ENCODE peak calls at places on chromosomes 7 and 10, in ten cellular contexts. A is SK-N-SH, K is sigmoid colon, L is ovary, S is HepG2, N is stomach, W is K562, J is A549, T is transverse colon, M is GM12878. U is an unnamed sample. For H3K4me1, the result is how much of the 10 kb centered on the place peaks cover.

GRCh38 chr10:101161494-101162299 is 30.6 kb downstream of the TLX1 start:
- DNase-seq in A (peak), K (peak), L (peak), S (peak), N (peak), W (peak), J (peak), T (peak), M (peak), U (peak)

GRCh38 chr10:3067045-3067858 is at the start of gene PFKP:
- DNase-seq in A (peak), K (peak), L (peak), S (no peak), N (no peak), W (peak), J (peak), T (peak), M (no peak), U (no peak)

GRCh38 chr7:13777242-13777641 is 212.2 kb downstream of the ETV1 start:
- DNase-seq in A (no peak), K (no peak), L (no peak), S (no peak), N (no peak), W (no peak), J (no peak), T (no peak), M (no peak), U (no peak)

GRCh38 chr10:43619368-43619767 is 13.1 kb downstream of the ZNF485 start:
- DNase-seq in A (no peak), K (no peak), L (no peak), S (no peak), N (no peak), W (no peak), J (no peak), T (no peak), M (no peak), U (no peak)

GRCh38 chr7:80054356-80054755 is 80.3 kb upstream of the GNAI1 start:
- DNase-seq in A (no peak), K (no peak), L (no peak), S (no peak), N (no peak), W (no peak), J (no peak), T (no peak), M (no peak), U (no peak)

GRCh38 chr7:132500727-132501410 is 75.4 kb downstream of the PLXNA4 start:
- DNase-seq in A (peak), K (peak), L (peak), S (no peak), N (peak), W (peak), J (peak), T (peak), M (no peak), U (peak)

GRCh38 chr10:88791924-88792323 is 10.6 kb upstream of the LIPM start:
- DNase-seq in A (peak), K (no peak), L (no peak), S (peak), N (no peak), W (no peak), J (peak), T (no peak), M (peak), U (no peak)

GRCh38 chr10:123073187-123073586 is 62.6 kb upstream of the HMX3 start:
- DNase-seq in A (no peak), K (no peak), L (no peak), S (no peak), N (no peak), W (no peak), J (no peak), T (no peak), M (no peak), U (no peak)

GRCh38 chr10:95414016-95414830 is 123.4 kb upstream of the PDLIM1 start:
- DNase-seq in A (no peak), K (no peak), L (no peak), S (no peak), N (no peak), W (no peak), J (no peak), T (no peak), M (no peak), U (no peak)

GRCh38 chr10:98309366-98310355 is 41.7 kb upstream of the LOXL4 start:
- DNase-seq in A (peak), K (peak), L (peak), S (peak), N (peak), W (peak), J (peak), T (peak), M (no peak), U (peak)

GRCh38 chr7:43612599-43613589 is 30.0 kb downstream of the STK17A start:
- DNase-seq in A (no peak), K (no peak), L (no peak), S (no peak), N (no peak), W (no peak), J (no peak), T (no peak), M (no peak), U (no peak)

GRCh38 chr10:123537188-123537961 is 128.8 kb upstream of the GPR26 start:
- DNase-seq in A (no peak), K (no peak), L (no peak), S (no peak), N (no peak), W (no peak), J (no peak), T (no peak), M (no peak), U (no peak)

GRCh38 chr7:33556471-33556870 is 348.9 kb upstream of the BMPER start:
- DNase-seq in A (no peak), K (no peak), L (no peak), S (no peak), N (no peak), W (no peak), J (no peak), T (no peak), M (no peak), U (no peak)

GRCh38 chr7:7731732-7732131 is 13.3 kb upstream of the RPA3 start:
- DNase-seq in A (no peak), K (no peak), L (no peak), S (peak), N (no peak), W (no peak), J (no peak), T (no peak), M (no peak), U (no peak)

GRCh38 chr7:126809188-126809587 is 443.6 kb downstream of the GRM8 start:
- DNase-seq in A (no peak), K (no peak), L (no peak), S (no peak), N (no peak), W (no peak), J (no peak), T (no peak), M (no peak), U (no peak)

GRCh38 chr10:19488592-19489280 is 327.5 kb upstream of the PLXDC2 start:
- DNase-seq in A (no peak), K (peak), L (peak), S (peak), N (no peak), W (no peak), J (no peak), T (peak), M (no peak), U (no peak)

GRCh38 chr10:118498623-118499022 is 96.8 kb downstream of the PRLHR start:
- DNase-seq in A (no peak), K (no peak), L (no peak), S (no peak), N (no peak), W (no peak), J (peak), T (no peak), M (no peak), U (no peak)

GRCh38 chr10:98374176-98374969 is 40.6 kb downstream of the PYROXD2 start:
- DNase-seq in A (no peak), K (no peak), L (no peak), S (no peak), N (no peak), W (no peak), J (no peak), T (no peak), M (no peak), U (no peak)

GRCh38 chr7:148914208-148914777 is 30.2 kb upstream of the EZH2 start:
- DNase-seq in A (no peak), K (no peak), L (no peak), S (no peak), N (no peak), W (peak), J (peak), T (no peak), M (no peak), U (no peak)

GRCh38 chr10:120700421-120700820 is 150.7 kb upstream of the WDR11 start:
- DNase-seq in A (no peak), K (no peak), L (no peak), S (no peak), N (no peak), W (no peak), J (no peak), T (no peak), M (no peak), U (no peak)

GRCh38 chr10:94403034-94403822 is 887 bp downstream of the TBC1D12 start:
- DNase-seq in A (peak), K (peak), L (peak), S (peak), N (peak), W (peak), J (peak), T (peak), M (peak), U (no peak)

GRCh38 chr7:82335927-82336326 is 107.7 kb downstream of the CACNA2D1 start:
- DNase-seq in A (peak), K (no peak), L (no peak), S (no peak), N (no peak), W (no peak), J (peak), T (no peak), M (no peak), U (no peak)

GRCh38 chr7:102318482-102318971 is 31.9 kb downstream of the SH2B2 start:
- DNase-seq in A (peak), K (no peak), L (no peak), S (no peak), N (peak), W (peak), J (peak), T (no peak), M (no peak), U (no peak)

GRCh38 chr7:68176974-68177373 is 1180.3 kb downstream of the TYW1 start:
- DNase-seq in A (peak), K (no peak), L (no peak), S (peak), N (peak), W (peak), J (peak), T (no peak), M (no peak), U (peak)

GRCh38 chr10:11387044-11387443 is 224.4 kb downstream of the USP6NL start:
- DNase-seq in A (no peak), K (no peak), L (no peak), S (no peak), N (no peak), W (no peak), J (no peak), T (no peak), M (no peak), U (no peak)

GRCh38 chr10:102651455-102652169 is 7.3 kb downstream of the TRIM8 start:
- DNase-seq in A (no peak), K (no peak), L (no peak), S (no peak), N (no peak), W (no peak), J (no peak), T (no peak), M (no peak), U (no peak)

GRCh38 chr7:127186686-127187085 is 66.1 kb downstream of the GRM8 start:
- DNase-seq in A (no peak), K (no peak), L (no peak), S (no peak), N (no peak), W (no peak), J (no peak), T (no peak), M (no peak), U (no peak)

GRCh38 chr10:31099101-31099500 is 67.4 kb upstream of the ZNF438 start:
- DNase-seq in A (no peak), K (no peak), L (no peak), S (no peak), N (no peak), W (no peak), J (no peak), T (peak), M (no peak), U (no peak)

GRCh38 chr10:85790155-85790789 is 576.3 kb downstream of the GRID1 start:
- DNase-seq in A (no peak), K (no peak), L (no peak), S (no peak), N (no peak), W (no peak), J (no peak), T (no peak), M (no peak), U (no peak)

GRCh38 chr7:37698271-37698670 is 14.7 kb downstream of the GPR141 start:
- DNase-seq in A (no peak), K (no peak), L (no peak), S (no peak), N (no peak), W (no peak), J (no peak), T (no peak), M (no peak), U (no peak)

GRCh38 chr10:104022020-104022419 is 55.1 kb downstream of the SLK start:
- DNase-seq in A (no peak), K (no peak), L (no peak), S (no peak), N (no peak), W (no peak), J (no peak), T (no peak), M (no peak), U (no peak)

GRCh38 chr10:30821269-30821993 is 191.9 kb upstream of the LYZL2 start:
- DNase-seq in A (no peak), K (no peak), L (no peak), S (no peak), N (no peak), W (peak), J (no peak), T (no peak), M (no peak), U (no peak)

GRCh38 chr10:19719320-19719719 is 96.9 kb upstream of the PLXDC2 start:
- DNase-seq in A (no peak), K (no peak), L (no peak), S (no peak), N (no peak), W (no peak), J (no peak), T (no peak), M (no peak), U (no peak)

GRCh38 chr7:48091506-48092433 is 2.7 kb downstream of the UPP1 start:
- DNase-seq in A (no peak), K (no peak), L (no peak), S (no peak), N (no peak), W (no peak), J (no peak), T (no peak), M (no peak), U (no peak)

GRCh38 chr7:75981450-75982305 is 12.7 kb downstream of the TMEM120A start:
- DNase-seq in A (peak), K (peak), L (no peak), S (no peak), N (no peak), W (no peak), J (no peak), T (no peak), M (no peak), U (no peak)

GRCh38 chr10:103284170-103284569 is 7.2 kb downstream of the INA start:
- DNase-seq in A (no peak), K (no peak), L (no peak), S (no peak), N (no peak), W (no peak), J (peak), T (no peak), M (no peak), U (no peak)

GRCh38 chr7:83410989-83411591 is 237.8 kb downstream of the SEMA3E start:
- DNase-seq in A (peak), K (no peak), L (no peak), S (peak), N (peak), W (peak), J (peak), T (no peak), M (no peak), U (peak)

GRCh38 chr7:146054909-146055308 is 61.7 kb upstream of the CNTNAP2 start:
- DNase-seq in A (no peak), K (no peak), L (no peak), S (no peak), N (no peak), W (no peak), J (no peak), T (no peak), M (no peak), U (no peak)
- TF ChIP-seq CTCF in A (no peak), K (no peak), L (no peak), S (no peak), N (no peak), W (no peak), J (no peak), T (no peak), M (no peak), U (no peak)

GRCh38 chr7:140009735-140010134 is 53.0 kb downstream of the PARP12 start:
- DNase-seq in A (no peak), K (peak), L (no peak), S (no peak), N (no peak), W (no peak), J (no peak), T (no peak), M (no peak), U (no peak)
- TF ChIP-seq EP300 in A (no peak), K (no peak), L (no peak), S (no peak), N (no peak), W (no peak), J (no peak), T (no peak), M (no peak), U (no peak)

DNA sequence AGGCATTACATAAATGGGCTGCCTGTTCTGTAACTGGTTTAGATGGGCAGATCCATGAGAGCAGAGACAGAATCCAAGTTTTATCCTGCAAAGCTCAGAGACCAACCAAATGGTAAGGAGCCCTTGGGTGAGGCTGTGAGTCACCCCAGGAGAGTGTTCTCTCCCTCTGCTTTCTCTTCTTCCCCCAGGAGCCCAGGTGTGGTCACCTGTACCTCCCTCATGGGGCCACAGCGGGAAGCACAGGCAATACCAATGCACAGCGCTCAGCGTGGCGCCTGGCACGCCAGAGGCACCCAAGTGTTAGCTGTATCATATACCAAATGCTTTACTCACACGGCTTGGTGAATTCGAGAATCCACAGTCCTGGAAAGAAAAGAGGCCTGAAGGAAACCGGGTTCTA is 39.4 kb downstream of the CTBP2 start:
- DNase-seq in A (no peak), K (peak), L (no peak), S (no peak), N (no peak), W (no peak), J (no peak), T (peak), M (no peak), U (no peak)
- H3K4me1 ChIP-seq in A (under half), K (half or more), L (half or more), S (under half), N (half or more), W (under half), J (half or more), T (half or more), M (under half), U (half or more)

GRCh38 chr10:72086466-72087391 is 1.6 kb downstream of the SPOCK2 start:
- DNase-seq in A (no peak), K (no peak), L (no peak), S (peak), N (no peak), W (no peak), J (no peak), T (peak), M (no peak), U (no peak)
- TF ChIP-seq CTCF in A (no peak), K (no peak), L (no peak), S (peak), N (no peak), W (peak), J (no peak), T (no peak), M (no peak), U (no peak)

DNA sequence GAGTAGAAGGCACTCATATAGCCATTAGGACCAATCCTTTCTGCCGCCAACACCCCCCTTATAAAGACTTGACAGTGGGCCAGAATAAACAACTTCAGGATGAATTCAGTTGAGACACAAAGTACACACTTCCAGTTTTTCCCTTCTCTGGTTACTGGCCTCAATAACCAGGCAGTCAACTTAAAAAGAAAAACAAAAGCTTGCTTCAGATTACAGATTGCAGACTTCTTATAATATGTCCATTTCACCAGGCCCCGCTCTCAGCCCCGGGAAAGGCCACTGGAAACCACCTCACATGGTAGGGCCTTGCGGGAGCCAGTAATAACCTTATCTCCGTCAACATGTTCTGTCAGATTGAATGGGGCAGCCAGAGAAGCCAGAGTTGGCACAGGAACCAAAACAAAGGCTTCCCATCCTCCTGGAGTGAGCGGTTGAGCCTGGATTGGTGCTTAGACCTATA is 108.8 kb downstream of the EGFR start:
- DNase-seq in A (peak), K (no peak), L (no peak), S (no peak), N (no peak), W (no peak), J (no peak), T (peak), M (no peak), U (no peak)
- TF ChIP-seq EP300 in A (no peak), K (no peak), L (no peak), S (no peak), N (no peak), W (no peak), J (no peak), T (no peak), M (no peak), U (no peak)

DNA sequence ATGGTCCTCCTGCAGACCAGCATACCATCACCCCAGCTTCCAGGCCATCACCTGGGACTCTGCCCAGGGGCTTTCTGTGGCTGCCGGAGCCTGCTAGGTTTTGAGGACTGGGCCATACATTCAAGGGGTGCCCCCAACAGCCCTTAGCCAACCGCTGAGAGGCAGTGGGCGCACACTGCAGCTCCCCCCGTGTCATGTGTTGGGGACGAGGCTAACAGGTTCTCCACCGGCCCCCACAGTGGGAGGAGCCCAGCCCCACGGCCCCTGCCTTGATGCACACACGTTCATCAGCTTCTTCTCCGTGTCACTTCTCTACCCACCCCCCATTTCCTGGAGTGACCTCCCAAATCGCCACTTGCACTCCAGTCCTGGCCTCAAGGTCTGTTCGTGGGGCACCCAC is 543.2 kb upstream of the FOXK1 start:
- DNase-seq in A (no peak), K (peak), L (no peak), S (no peak), N (no peak), W (no peak), J (no peak), T (no peak), M (no peak), U (no peak)
- H3K4me1 ChIP-seq in A (under half), K (under half), L (under half), S (under half), N (under half), W (under half), J (under half), T (under half), M (under half), U (under half)

DNA sequence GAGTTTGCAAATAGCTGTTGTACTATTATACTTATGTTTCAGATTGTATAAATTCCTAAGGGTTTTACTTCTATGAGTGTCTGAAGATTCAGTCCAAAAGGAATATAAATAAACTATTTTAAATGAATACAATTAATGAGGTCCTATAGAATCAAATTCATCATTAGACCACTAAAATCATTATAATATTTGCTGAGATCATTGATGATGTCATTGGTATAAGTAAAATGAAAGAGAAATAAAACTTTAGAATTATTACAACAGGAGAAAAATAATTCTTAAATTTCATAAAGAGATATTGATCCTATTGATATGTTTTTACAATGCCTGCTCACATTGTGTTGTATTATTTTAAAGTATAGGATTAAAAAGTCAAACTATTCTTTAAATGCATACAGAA is 544.0 kb upstream of the ZWINT start:
- DNase-seq in A (no peak), K (no peak), L (no peak), S (no peak), N (no peak), W (no peak), J (no peak), T (no peak), M (no peak), U (no peak)
- TF ChIP-seq CTCF in A (no peak), K (no peak), L (no peak), S (no peak), N (no peak), W (no peak), J (no peak), T (no peak), M (no peak), U (no peak)

U was measured in tibial nerve.